ENCODE peak calls at places on chromosomes 16 and 17, in seven cellular contexts. One of them, this sample, is unnamed.

GRCh38 chr16:50156590-50156989 is 3.5 kb downstream of the TENT4B start:
- DNase-seq in astrocyte of the spinal cord: no peak
- DNase-seq in endothelial cell: no peak
- DNase-seq in H1: no peak
- DNase-seq in transverse colon: no peak
- DNase-seq in IMR-90: no peak
- DNase-seq in heart left ventricle: no peak
- DNase-seq in this sample: no peak

GRCh38 chr17:78974635-78975591 is 4.8 kb downstream of the LGALS3BP start:
- DNase-seq in astrocyte of the spinal cord: peak
- DNase-seq in endothelial cell: no peak
- DNase-seq in H1: no peak
- DNase-seq in transverse colon: peak
- DNase-seq in IMR-90: peak
- DNase-seq in heart left ventricle: peak
- DNase-seq in this sample: peak

GRCh38 chr17:2724783-2725164 is 13.2 kb upstream of the CLUH start:
- DNase-seq in astrocyte of the spinal cord: peak
- DNase-seq in endothelial cell: peak
- DNase-seq in H1: peak
- DNase-seq in transverse colon: peak
- DNase-seq in IMR-90: peak
- DNase-seq in heart left ventricle: no peak
- DNase-seq in this sample: no peak

GRCh38 chr16:57053206-57053605 is 39.2 kb upstream of the CPNE2 start:
- DNase-seq in astrocyte of the spinal cord: no peak
- DNase-seq in endothelial cell: no peak
- DNase-seq in H1: no peak
- DNase-seq in transverse colon: no peak
- DNase-seq in IMR-90: no peak
- DNase-seq in heart left ventricle: no peak
- DNase-seq in this sample: no peak

GRCh38 chr17:61575352-61575975 is 15.6 kb downstream of the NACA2 start:
- DNase-seq in astrocyte of the spinal cord: no peak
- DNase-seq in endothelial cell: no peak
- DNase-seq in H1: no peak
- DNase-seq in transverse colon: no peak
- DNase-seq in IMR-90: peak
- DNase-seq in heart left ventricle: no peak
- DNase-seq in this sample: no peak

GRCh38 chr16:23424292-23424958 is 28.6 kb downstream of the COG7 start:
- DNase-seq in astrocyte of the spinal cord: no peak
- DNase-seq in endothelial cell: no peak
- DNase-seq in H1: no peak
- DNase-seq in transverse colon: peak
- DNase-seq in IMR-90: peak
- DNase-seq in heart left ventricle: no peak
- DNase-seq in this sample: no peak

GRCh38 chr17:63635787-63636186 is 13.6 kb downstream of the MAP3K3 start:
- DNase-seq in astrocyte of the spinal cord: no peak
- DNase-seq in endothelial cell: no peak
- DNase-seq in H1: no peak
- DNase-seq in transverse colon: no peak
- DNase-seq in IMR-90: no peak
- DNase-seq in heart left ventricle: no peak
- DNase-seq in this sample: no peak

GRCh38 chr17:1423456-1424135 is 23.6 kb upstream of the YWHAE start:
- DNase-seq in astrocyte of the spinal cord: no peak
- DNase-seq in endothelial cell: no peak
- DNase-seq in H1: no peak
- DNase-seq in transverse colon: no peak
- DNase-seq in IMR-90: no peak
- DNase-seq in heart left ventricle: no peak
- DNase-seq in this sample: no peak

GRCh38 chr17:10744509-10745000 is 14.7 kb upstream of the TMEM220 start:
- DNase-seq in astrocyte of the spinal cord: no peak
- DNase-seq in endothelial cell: no peak
- DNase-seq in H1: no peak
- DNase-seq in transverse colon: no peak
- DNase-seq in IMR-90: no peak
- DNase-seq in heart left ventricle: no peak
- DNase-seq in this sample: no peak

GRCh38 chr16:57694556-57695377 is at the start of gene DRC7:
- DNase-seq in astrocyte of the spinal cord: peak
- DNase-seq in endothelial cell: peak
- DNase-seq in H1: peak
- DNase-seq in transverse colon: peak
- DNase-seq in IMR-90: peak
- DNase-seq in heart left ventricle: peak
- DNase-seq in this sample: peak

GRCh38 chr17:82962163-82962720 is 117.2 kb upstream of the METRNL start:
- DNase-seq in astrocyte of the spinal cord: peak
- DNase-seq in endothelial cell: no peak
- DNase-seq in H1: no peak
- DNase-seq in transverse colon: no peak
- DNase-seq in IMR-90: peak
- DNase-seq in heart left ventricle: no peak
- DNase-seq in this sample: peak

GRCh38 chr17:83151442-83152220 is 72.2 kb downstream of the METRNL start:
- DNase-seq in astrocyte of the spinal cord: peak
- DNase-seq in endothelial cell: no peak
- DNase-seq in H1: no peak
- DNase-seq in transverse colon: no peak
- DNase-seq in IMR-90: peak
- DNase-seq in heart left ventricle: no peak
- DNase-seq in this sample: peak

GRCh38 chr17:29102741-29103181 is 59.8 kb downstream of the PIPOX start:
- DNase-seq in astrocyte of the spinal cord: no peak
- DNase-seq in endothelial cell: no peak
- DNase-seq in H1: no peak
- DNase-seq in transverse colon: no peak
- DNase-seq in IMR-90: no peak
- DNase-seq in heart left ventricle: no peak
- DNase-seq in this sample: no peak

GRCh38 chr17:46266656-46267544 is 28.0 kb upstream of the LRRC37A start:
- DNase-seq in astrocyte of the spinal cord: peak
- DNase-seq in endothelial cell: peak
- DNase-seq in H1: peak
- DNase-seq in transverse colon: peak
- DNase-seq in IMR-90: peak
- DNase-seq in heart left ventricle: peak
- DNase-seq in this sample: peak
- TF ChIP-seq CTCF in astrocyte of the spinal cord: no peak
- TF ChIP-seq CTCF in endothelial cell: no peak
- TF ChIP-seq CTCF in H1: no peak
- TF ChIP-seq CTCF in transverse colon: no peak
- TF ChIP-seq CTCF in IMR-90: no peak
- TF ChIP-seq CTCF in heart left ventricle: no peak
- TF ChIP-seq CTCF in this sample: no peak

GRCh38 chr16:67176662-67177061 is 6.3 kb downstream of the NOL3 start:
- DNase-seq in astrocyte of the spinal cord: no peak
- DNase-seq in endothelial cell: no peak
- DNase-seq in H1: no peak
- DNase-seq in transverse colon: no peak
- DNase-seq in IMR-90: no peak
- DNase-seq in heart left ventricle: no peak
- DNase-seq in this sample: no peak

GRCh38 chr16:67174706-67175231 is 4.4 kb downstream of the NOL3 start:
- DNase-seq in astrocyte of the spinal cord: no peak
- DNase-seq in endothelial cell: no peak
- DNase-seq in H1: no peak
- DNase-seq in transverse colon: no peak
- DNase-seq in IMR-90: no peak
- DNase-seq in heart left ventricle: no peak
- DNase-seq in this sample: no peak

GRCh38 chr16:67170948-67171649 is 761 bp downstream of the NOL3 start:
- DNase-seq in astrocyte of the spinal cord: no peak
- DNase-seq in endothelial cell: no peak
- DNase-seq in H1: no peak
- DNase-seq in transverse colon: no peak
- DNase-seq in IMR-90: peak
- DNase-seq in heart left ventricle: no peak
- DNase-seq in this sample: peak

GRCh38 chr16:67173323-67173722 is 3.0 kb downstream of the NOL3 start:
- DNase-seq in astrocyte of the spinal cord: no peak
- DNase-seq in endothelial cell: no peak
- DNase-seq in H1: peak
- DNase-seq in transverse colon: no peak
- DNase-seq in IMR-90: no peak
- DNase-seq in heart left ventricle: no peak
- DNase-seq in this sample: no peak

DNA sequence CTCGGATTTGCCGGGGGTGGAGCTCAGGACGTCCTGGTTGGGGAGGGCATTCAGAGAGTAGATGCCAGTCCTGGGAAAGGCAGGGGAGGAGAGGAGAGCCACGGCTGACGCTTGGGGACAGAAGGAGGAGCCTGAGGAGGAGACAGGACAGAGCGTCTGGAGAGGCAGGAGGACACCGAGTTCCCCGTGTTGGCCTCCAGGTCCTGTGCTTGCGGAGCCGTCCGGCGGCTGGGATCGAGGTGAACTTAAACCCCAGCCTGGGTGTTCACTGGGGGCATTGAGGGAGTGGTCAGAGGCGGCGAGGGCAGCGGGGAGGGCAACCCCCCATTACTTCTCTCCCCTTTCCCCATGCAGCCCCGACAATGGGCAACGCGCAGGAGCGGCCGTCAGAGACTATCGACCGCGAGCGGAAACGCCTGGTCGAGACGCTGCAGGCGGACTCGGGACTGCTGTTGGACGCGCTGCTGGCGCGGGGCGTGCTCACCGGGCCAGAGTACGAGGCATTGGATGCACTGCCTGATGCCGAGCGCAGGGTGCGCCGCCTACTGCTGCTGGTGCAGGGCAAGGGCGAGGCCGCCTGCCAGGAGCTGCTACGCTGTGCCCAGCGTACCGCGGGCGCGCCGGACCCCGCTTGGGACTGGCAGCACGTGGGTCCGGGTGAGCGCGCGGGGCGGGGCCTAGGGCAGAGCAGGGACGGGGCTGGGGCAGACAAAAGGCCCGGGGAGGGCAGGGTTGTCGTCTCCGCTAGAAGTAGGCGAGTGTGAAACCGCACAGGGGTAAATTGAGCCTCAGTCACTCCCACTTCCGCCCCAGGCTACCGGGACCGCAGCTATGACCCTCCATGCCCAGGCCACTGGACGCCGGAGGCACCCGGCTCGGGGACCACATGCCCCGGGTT is 3.7 kb downstream of the NOL3 start:
- DNase-seq in astrocyte of the spinal cord: peak
- DNase-seq in endothelial cell: peak
- DNase-seq in H1: peak
- DNase-seq in transverse colon: peak
- DNase-seq in IMR-90: peak
- DNase-seq in heart left ventricle: peak
- DNase-seq in this sample: peak
- TF ChIP-seq CTCF in astrocyte of the spinal cord: peak
- TF ChIP-seq CTCF in endothelial cell: peak
- TF ChIP-seq CTCF in H1: peak
- TF ChIP-seq CTCF in transverse colon: peak
- TF ChIP-seq CTCF in IMR-90: peak
- TF ChIP-seq CTCF in heart left ventricle: peak
- TF ChIP-seq CTCF in this sample: peak

GRCh38 chr17:35144840-35145239 is 2.7 kb upstream of the NLE1 start:
- DNase-seq in astrocyte of the spinal cord: no peak
- DNase-seq in endothelial cell: no peak
- DNase-seq in H1: no peak
- DNase-seq in transverse colon: no peak
- DNase-seq in IMR-90: no peak
- DNase-seq in heart left ventricle: no peak
- DNase-seq in this sample: no peak

GRCh38 chr17:35138218-35138617 is 3.9 kb downstream of the NLE1 start:
- DNase-seq in astrocyte of the spinal cord: no peak
- DNase-seq in endothelial cell: no peak
- DNase-seq in H1: no peak
- DNase-seq in transverse colon: no peak
- DNase-seq in IMR-90: no peak
- DNase-seq in heart left ventricle: no peak
- DNase-seq in this sample: no peak

GRCh38 chr17:35146214-35146833 is 1.3 kb upstream of the UNC45B start:
- DNase-seq in astrocyte of the spinal cord: no peak
- DNase-seq in endothelial cell: no peak
- DNase-seq in H1: no peak
- DNase-seq in transverse colon: no peak
- DNase-seq in IMR-90: no peak
- DNase-seq in heart left ventricle: no peak
- DNase-seq in this sample: no peak

GRCh38 chr17:35141681-35142466 is at the start of gene NLE1:
- DNase-seq in astrocyte of the spinal cord: peak
- DNase-seq in endothelial cell: peak
- DNase-seq in H1: peak
- DNase-seq in transverse colon: peak
- DNase-seq in IMR-90: peak
- DNase-seq in heart left ventricle: peak
- DNase-seq in this sample: peak

GRCh38 chr17:35142467-35142796 is 329 bp upstream of the NLE1 start:
- DNase-seq in astrocyte of the spinal cord: no peak
- DNase-seq in endothelial cell: no peak
- DNase-seq in H1: no peak
- DNase-seq in transverse colon: no peak
- DNase-seq in IMR-90: no peak
- DNase-seq in heart left ventricle: no peak
- DNase-seq in this sample: no peak
- TF ChIP-seq CTCF in astrocyte of the spinal cord: no peak
- TF ChIP-seq CTCF in endothelial cell: peak
- TF ChIP-seq CTCF in H1: no peak
- TF ChIP-seq CTCF in transverse colon: no peak
- TF ChIP-seq CTCF in IMR-90: no peak
- TF ChIP-seq CTCF in heart left ventricle: no peak
- TF ChIP-seq CTCF in this sample: no peak

DNA sequence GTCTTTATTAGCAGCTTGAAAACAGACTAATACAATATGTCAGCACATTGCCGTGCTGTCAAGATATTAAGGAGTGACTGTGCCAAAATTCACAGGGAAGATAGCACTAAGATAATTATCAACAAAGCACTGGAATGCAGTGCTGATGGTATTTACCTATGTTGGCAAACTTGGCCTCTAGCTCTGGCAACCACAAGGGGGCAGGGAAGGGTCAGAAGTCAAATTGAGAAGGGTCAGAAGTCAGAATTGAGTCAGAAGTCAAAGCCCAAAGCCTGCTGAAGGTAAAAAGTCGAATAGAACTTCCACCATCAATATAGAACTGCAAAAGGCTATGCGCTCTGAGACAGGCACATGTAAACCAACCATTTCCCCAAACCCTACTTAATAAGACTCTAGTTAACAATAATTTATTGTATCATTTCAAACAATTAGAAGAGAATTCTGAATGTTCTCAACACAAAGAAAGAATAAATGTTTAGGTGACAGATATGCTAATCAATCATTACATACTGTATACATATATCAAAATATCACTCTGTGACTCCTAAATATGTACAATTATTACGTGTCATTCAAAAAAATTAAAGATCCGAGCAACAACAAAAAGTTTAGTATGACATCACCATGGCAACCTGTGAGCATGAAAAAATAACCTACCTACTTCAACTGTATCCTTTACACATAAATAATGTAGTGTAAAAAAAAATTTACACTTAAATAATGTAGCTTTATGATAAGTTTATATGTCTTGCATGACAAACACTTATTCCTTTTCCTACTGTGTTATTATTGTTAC is 916.1 kb downstream of the KCNJ2 start:
- DNase-seq in astrocyte of the spinal cord: no peak
- DNase-seq in endothelial cell: peak
- DNase-seq in H1: peak
- DNase-seq in transverse colon: peak
- DNase-seq in IMR-90: no peak
- DNase-seq in heart left ventricle: no peak
- DNase-seq in this sample: no peak
- TF ChIP-seq CTCF in astrocyte of the spinal cord: peak
- TF ChIP-seq CTCF in endothelial cell: peak
- TF ChIP-seq CTCF in H1: peak
- TF ChIP-seq CTCF in transverse colon: peak
- TF ChIP-seq CTCF in IMR-90: peak
- TF ChIP-seq CTCF in heart left ventricle: no peak
- TF ChIP-seq CTCF in this sample: no peak

This sample was measured in fibroblast of the aortic adventitia.